ENCODE peak calls at places on chromosomes 1 and 21, in nine cellular contexts. A, S, T, O, J, K, G, V and Q are unnamed samples.

GRCh38 chr1:197285526-197286217 is 17.6 kb downstream of the CRB1 start:
- DNase-seq in A (no peak), S (peak; percentile 5), T (no peak), O (no peak), J (no peak), K (no peak), G (no peak), V (peak; percentile 43), Q (no peak)

GRCh38 chr1:87224209-87224608 is 104.5 kb upstream of the LMO4 start:
- DNase-seq in A (peak; percentile 97), S (no peak), T (no peak), O (no peak), J (no peak), K (no peak), G (no peak), V (no peak), Q (no peak)

GRCh38 chr21:44083631-44084291 is 23.4 kb upstream of the PWP2 start:
- DNase-seq in A (no peak), S (peak; percentile 77), T (no peak), O (no peak), J (peak; percentile 60), K (no peak), G (peak; percentile 75), V (no peak), Q (no peak)

GRCh38 chr1:235933483-235934116 is 66.9 kb upstream of the LYST start:
- DNase-seq in A (no peak), S (no peak), T (peak; percentile 88), O (no peak), J (no peak), K (no peak), G (no peak), V (no peak), Q (no peak)

GRCh38 chr1:41313661-41314131 is 47.5 kb upstream of the FOXO6 start:
- DNase-seq in A (no peak), S (peak; percentile 21), T (peak; percentile 24), O (peak; percentile 39), J (peak; percentile 22), K (peak; percentile 42), G (no peak), V (no peak), Q (no peak)

GRCh38 chr1:148334339-148335130 is 148.6 kb downstream of the PPIAL4G start:
- DNase-seq in A (peak; percentile 96), S (peak; percentile 87), T (peak; percentile 99), O (peak; percentile 63), J (peak; percentile 78), K (peak; percentile 98), G (peak; percentile 59), V (peak; percentile 81), Q (peak; percentile 84)

GRCh38 chr1:156042828-156043227 is 10.8 kb downstream of the UBQLN4 start:
- DNase-seq in A (no peak), S (no peak), T (no peak), O (no peak), J (no peak), K (no peak), G (no peak), V (no peak), Q (no peak)

GRCh38 chr1:67347688-67348472 is 40.2 kb downstream of the IL12RB2 start:
- DNase-seq in A (peak; percentile 85), S (peak; percentile 34), T (peak; percentile 42), O (peak; percentile 38), J (no peak), K (peak; percentile 58), G (no peak), V (peak; percentile 6), Q (no peak)

GRCh38 chr21:42147386-42148020 is 71.4 kb upstream of the ABCG1 start:
- DNase-seq in A (no peak), S (no peak), T (no peak), O (no peak), J (no peak), K (no peak), G (no peak), V (no peak), Q (no peak)

GRCh38 chr1:3722846-3723245 is 29.4 kb upstream of the CCDC27 start:
- DNase-seq in A (no peak), S (no peak), T (no peak), O (no peak), J (no peak), K (no peak), G (no peak), V (no peak), Q (no peak)

GRCh38 chr1:237938553-237938952 is 47.8 kb upstream of the ZP4 start:
- DNase-seq in A (peak; percentile 13), S (peak; percentile 3), T (no peak), O (no peak), J (no peak), K (peak; percentile 18), G (no peak), V (no peak), Q (no peak)

GRCh38 chr1:169289016-169289415 is 78.6 kb downstream of the NME7 start:
- DNase-seq in A (no peak), S (no peak), T (no peak), O (no peak), J (no peak), K (no peak), G (no peak), V (no peak), Q (no peak)

GRCh38 chr1:162193815-162194214 is 124.3 kb downstream of the NOS1AP start:
- DNase-seq in A (no peak), S (no peak), T (no peak), O (no peak), J (no peak), K (no peak), G (no peak), V (no peak), Q (no peak)

GRCh38 chr1:91148641-91149069 is 126.8 kb upstream of the ZNF644 start:
- DNase-seq in A (peak; percentile 14), S (no peak), T (peak; percentile 56), O (no peak), J (no peak), K (no peak), G (no peak), V (no peak), Q (no peak)

GRCh38 chr1:200354243-200354642 is 55.6 kb downstream of the ZNF281 start:
- DNase-seq in A (no peak), S (no peak), T (peak; percentile 68), O (peak; percentile 25), J (no peak), K (peak; percentile 59), G (no peak), V (no peak), Q (no peak)

GRCh38 chr1:204074274-204075115 is 1.6 kb downstream of the SOX13 start:
- DNase-seq in A (peak; percentile 48), S (peak; percentile 9), T (no peak), O (no peak), J (no peak), K (no peak), G (no peak), V (peak; percentile 66), Q (no peak)

GRCh38 chr1:239125027-239125426 is 261.3 kb upstream of the CHRM3 start:
- DNase-seq in A (peak; percentile 57), S (no peak), T (no peak), O (no peak), J (no peak), K (no peak), G (no peak), V (no peak), Q (no peak)

GRCh38 chr1:212482352-212483153 is 49.8 kb downstream of the NENF start:
- DNase-seq in A (peak; percentile 85), S (no peak), T (peak; percentile 70), O (no peak), J (no peak), K (no peak), G (no peak), V (no peak), Q (no peak)

GRCh38 chr1:153426809-153427208 is 10.5 kb downstream of the S100A7A start:
- DNase-seq in A (no peak), S (no peak), T (no peak), O (no peak), J (no peak), K (no peak), G (no peak), V (no peak), Q (no peak)

GRCh38 chr1:58841455-58841854 is 57.6 kb upstream of the JUN start:
- DNase-seq in A (peak; percentile 14), S (peak; percentile 17), T (no peak), O (no peak), J (no peak), K (peak; percentile 52), G (no peak), V (no peak), Q (no peak)

GRCh38 chr1:214198571-214198970 is 82.4 kb upstream of the SMYD2 start:
- DNase-seq in A (no peak), S (no peak), T (peak; percentile 80), O (no peak), J (no peak), K (no peak), G (no peak), V (no peak), Q (no peak)

GRCh38 chr1:154760469-154760933 is 109.6 kb downstream of the KCNN3 start:
- DNase-seq in A (no peak), S (peak; percentile 87), T (no peak), O (peak; percentile 90), J (peak; percentile 92), K (peak; percentile 65), G (peak; percentile 73), V (peak; percentile 65), Q (peak; percentile 8)

GRCh38 chr1:218409946-218410510 is 64.9 kb downstream of the TGFB2 start:
- DNase-seq in A (peak; percentile 64), S (no peak), T (no peak), O (no peak), J (no peak), K (no peak), G (no peak), V (no peak), Q (no peak)